ENCODE peak calls at places on chromosomes 3 and 15, in four cellular contexts. One of them, this sample, is unnamed.
A peak's percentile ranks its signal among the peaks of the same experiment; 100 is the strongest.

GRCh38 chr15:90760661-90761232 is 43.6 kb downstream of the BLM start:
- DNase-seq in NCI-H524: no peak
- DNase-seq in cardiac fibroblast: no peak
- DNase-seq in HFF-Myc: no peak
- DNase-seq in this sample: no peak

GRCh38 chr15:65939901-65940617 is 70.8 kb downstream of the RAB11A start:
- DNase-seq in NCI-H524: no peak
- DNase-seq in cardiac fibroblast: peak; percentile 77
- DNase-seq in HFF-Myc: peak; percentile 74
- DNase-seq in this sample: no peak

GRCh38 chr3:43194490-43195115 is 88.7 kb upstream of the POMGNT2 start:
- DNase-seq in NCI-H524: no peak
- DNase-seq in cardiac fibroblast: no peak
- DNase-seq in HFF-Myc: no peak
- DNase-seq in this sample: no peak

GRCh38 chr3:117054551-117054950 is 345.0 kb downstream of the TUSC7 start:
- DNase-seq in NCI-H524: no peak
- DNase-seq in cardiac fibroblast: no peak
- DNase-seq in HFF-Myc: no peak
- DNase-seq in this sample: no peak

GRCh38 chr3:96319176-96319575 is 495.2 kb upstream of the EPHA6 start:
- DNase-seq in NCI-H524: peak; percentile 89
- DNase-seq in cardiac fibroblast: no peak
- DNase-seq in HFF-Myc: no peak
- DNase-seq in this sample: peak; percentile 63

GRCh38 chr3:185789891-185790830 is 34.7 kb downstream of the IGF2BP2 start:
- DNase-seq in NCI-H524: no peak
- DNase-seq in cardiac fibroblast: no peak
- DNase-seq in HFF-Myc: no peak
- DNase-seq in this sample: peak; percentile 28

GRCh38 chr3:178676942-178677606 is 140.8 kb downstream of the KCNMB2 start:
- DNase-seq in NCI-H524: no peak
- DNase-seq in cardiac fibroblast: no peak
- DNase-seq in HFF-Myc: peak; percentile 20
- DNase-seq in this sample: no peak

GRCh38 chr3:179020112-179020511 is 51.5 kb downstream of the ZMAT3 start:
- DNase-seq in NCI-H524: no peak
- DNase-seq in cardiac fibroblast: peak; percentile 70
- DNase-seq in HFF-Myc: no peak
- DNase-seq in this sample: no peak

GRCh38 chr3:122674339-122674738 is 6.3 kb upstream of the PARP14 start:
- DNase-seq in NCI-H524: no peak
- DNase-seq in cardiac fibroblast: no peak
- DNase-seq in HFF-Myc: no peak
- DNase-seq in this sample: no peak

GRCh38 chr3:6452974-6453373 is 407.9 kb upstream of the GRM7 start:
- DNase-seq in NCI-H524: no peak
- DNase-seq in cardiac fibroblast: no peak
- DNase-seq in HFF-Myc: no peak
- DNase-seq in this sample: no peak

GRCh38 chr3:5047764-5048163 is 68.5 kb downstream of the BHLHE40 start:
- DNase-seq in NCI-H524: no peak
- DNase-seq in cardiac fibroblast: no peak
- DNase-seq in HFF-Myc: no peak
- DNase-seq in this sample: peak; percentile 81

GRCh38 chr15:59329570-59330350 is 42.9 kb downstream of the MYO1E start:
- DNase-seq in NCI-H524: no peak
- DNase-seq in cardiac fibroblast: peak; percentile 90
- DNase-seq in HFF-Myc: no peak
- DNase-seq in this sample: no peak

GRCh38 chr3:88061749-88062148 is 2.7 kb downstream of the ZNF654 start:
- DNase-seq in NCI-H524: no peak
- DNase-seq in cardiac fibroblast: no peak
- DNase-seq in HFF-Myc: no peak
- DNase-seq in this sample: no peak

This sample was measured in NCI-H82.